ENCODE peak calls at places on chromosomes 16 and 17, in four cellular contexts. D, M, W and T are unnamed samples.

GRCh38 chr17:6830383-6830986 is 1.0 kb downstream of the TEKT1 start:
- DNase-seq in W (no peak), M (no peak), D (no peak), T (no peak)

GRCh38 chr17:51164911-51165679 is 1.1 kb upstream of the NME2 start:
- DNase-seq in D (no peak), M (peak; percentile 47), W (no peak), T (peak; percentile 63)

GRCh38 chr17:8185580-8186445 is 4.2 kb downstream of the BORCS6 start:
- DNase-seq in D (peak; percentile 92), M (peak; percentile 94), W (peak; percentile 93), T (peak; percentile 97)

GRCh38 chr16:67299269-67299668 is 19.9 kb downstream of the PLEKHG4 start:
- DNase-seq in W (peak; percentile 61), D (no peak), M (no peak), T (no peak)

GRCh38 chr17:5123343-5124124 is 7.7 kb downstream of the USP6 start:
- DNase-seq in D (no peak), M (peak; percentile 7), W (peak; percentile 20), T (peak; percentile 55)

GRCh38 chr16:3609895-3610697 is 1.3 kb downstream of the SLX4 start:
- DNase-seq in D (no peak), W (no peak), M (no peak), T (no peak)

GRCh38 chr17:49053171-49053829 is 56.1 kb downstream of the IGF2BP1 start:
- DNase-seq in D (no peak), W (no peak), M (no peak), T (no peak)

GRCh38 chr16:74954763-74955162 is 30.2 kb downstream of the WDR59 start:
- DNase-seq in D (no peak), W (no peak), M (no peak), T (no peak)

GRCh38 chr17:74854792-74855191 is 4.9 kb downstream of the GRIN2C start:
- DNase-seq in W (no peak), D (no peak), M (no peak), T (no peak)

GRCh38 chr17:2957631-2958286 is 105.6 kb downstream of the OR1D5 start:
- DNase-seq in M (no peak), D (no peak), W (peak; percentile 40), T (no peak)

GRCh38 chr16:28274676-28275075 is 17.6 kb upstream of the SBK1 start:
- DNase-seq in W (no peak), D (no peak), M (no peak), T (no peak)

GRCh38 chr17:77419547-77420475 is 279.0 kb downstream of the SEC14L1 start:
- DNase-seq in W (no peak), D (peak; percentile 49), M (no peak), T (no peak)

GRCh38 chr17:73827627-73828241 is 183.5 kb upstream of the SDK2 start:
- DNase-seq in D (no peak), M (peak; percentile 40), W (no peak), T (no peak)

GRCh38 chr17:63189082-63189481 is 223.0 kb downstream of the TANC2 start:
- DNase-seq in W (no peak), D (no peak), M (no peak), T (no peak)

GRCh38 chr17:10099051-10099571 is 99.3 kb downstream of the GAS7 start:
- DNase-seq in M (no peak), W (no peak), D (no peak), T (no peak)

GRCh38 chr16:24150282-24150681 is 105.9 kb upstream of the CACNG3 start:
- DNase-seq in M (no peak), D (no peak), W (no peak), T (no peak)

GRCh38 chr16:21302898-21303528 is 24.9 kb upstream of the CRYM start:
- DNase-seq in D (no peak), M (no peak), W (no peak), T (no peak)

GRCh38 chr16:51113254-51114125 is 37.6 kb downstream of the SALL1 start:
- DNase-seq in M (no peak), W (no peak), D (no peak), T (no peak)

DNA sequence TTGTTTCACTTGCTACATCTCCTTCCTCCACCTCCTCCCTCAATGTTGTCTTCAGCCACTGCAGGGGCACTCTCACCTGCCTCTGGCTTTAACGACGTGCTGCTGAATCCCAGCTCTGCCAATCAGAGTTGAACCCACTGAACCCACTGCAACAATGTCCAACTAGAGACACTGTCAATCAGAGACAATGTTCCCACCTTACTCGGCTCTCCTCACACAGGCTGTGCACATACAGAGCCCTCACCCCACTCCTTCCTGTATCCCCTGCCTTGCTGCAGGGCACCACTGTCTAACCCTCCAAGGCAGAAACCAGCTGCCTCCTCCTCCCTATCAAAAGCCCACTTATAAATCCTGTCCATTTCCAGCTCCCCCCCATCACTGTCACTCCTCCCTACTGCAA is 58.7 kb downstream of the ANKRD11 start:
- DNase-seq in W (no peak), M (no peak), D (no peak), T (no peak)
- H3K4me1 ChIP-seq in W (peaks cover 36% of the 10 kb centered on the region), M (peaks cover 34% of the 10 kb centered on the region), D (peaks cover 15% of the 10 kb centered on the region), T (no peaks in the 10 kb centered on the region)

GRCh38 chr17:16085066-16085699 is 85.6 kb downstream of the TTC19 start:
- DNase-seq in W (no peak), D (no peak), M (no peak), T (no peak)

GRCh38 chr17:16080366-16080765 is 80.7 kb downstream of the TTC19 start:
- DNase-seq in D (no peak), W (no peak), M (no peak), T (no peak)

GRCh38 chr17:16083223-16083622 is 83.6 kb downstream of the TTC19 start:
- DNase-seq in D (no peak), M (no peak), W (no peak), T (no peak)

GRCh38 chr17:16086957-16087356 is 87.3 kb downstream of the TTC19 start:
- DNase-seq in M (no peak), D (no peak), W (no peak), T (no peak)

DNA sequence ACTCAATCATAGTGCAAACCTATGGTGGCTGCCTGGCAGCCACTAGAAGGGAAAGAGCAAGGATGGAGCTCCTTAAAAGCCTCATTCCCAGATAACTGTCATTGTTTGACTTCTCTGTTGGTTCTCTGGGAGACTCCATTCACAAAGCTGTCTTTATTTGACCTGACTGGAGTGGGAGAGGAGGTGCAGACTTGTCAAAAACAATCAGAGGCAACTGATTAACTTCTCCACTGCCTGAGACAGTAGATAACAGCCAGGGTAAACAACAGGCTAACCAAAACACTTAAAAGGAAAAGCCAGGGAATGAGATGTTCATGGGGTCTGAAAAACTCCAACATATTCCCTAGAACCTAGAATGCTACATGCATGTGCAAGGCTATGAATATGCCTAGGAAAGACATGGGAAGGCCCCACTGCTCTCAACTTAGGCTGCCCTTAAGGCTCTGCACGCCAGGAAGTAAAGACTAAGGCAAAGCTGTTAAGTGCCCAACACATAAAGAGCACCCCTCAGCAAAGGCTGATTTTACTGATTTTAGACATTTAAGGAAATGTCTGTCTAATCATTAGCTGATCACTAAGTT is 82.0 kb downstream of the TTC19 start:
- DNase-seq in W (no peak), M (no peak), D (no peak), T (no peak)
- H3K9me3 ChIP-seq in W (no peaks in the 10 kb centered on the region), M (no peaks in the 10 kb centered on the region), D (no peaks in the 10 kb centered on the region), T (no peaks in the 10 kb centered on the region)

GRCh38 chr16:72999541-73000019 is 48.3 kb downstream of the ZFHX3 start:
- DNase-seq in W (peak; percentile 45), M (no peak), D (no peak), T (no peak)
- H3K4me1 ChIP-seq in W (peaks cover 48% of the 10 kb centered on the region), M (peaks cover 15% of the 10 kb centered on the region), D (no peaks in the 10 kb centered on the region), T (peaks cover 2% of the 10 kb centered on the region)

GRCh38 chr17:66649818-66650489 is 185.0 kb upstream of the CACNG5 start:
- DNase-seq in D (no peak), M (no peak), W (no peak), T (no peak)
- H3K9me3 ChIP-seq in D (no peaks in the 10 kb centered on the region), M (no peaks in the 10 kb centered on the region), W (no peaks in the 10 kb centered on the region), T (no peaks in the 10 kb centered on the region)

GRCh38 chr16:57479043-57479421 is 7.3 kb downstream of the DOK4 start:
- DNase-seq in W (no peak), D (no peak), M (peak; percentile 58), T (peak; percentile 78)
- H3K4me1 ChIP-seq in W (peaks cover 52% of the 10 kb centered on the region), D (peaks cover 9% of the 10 kb centered on the region), M (peaks cover 24% of the 10 kb centered on the region), T (no peaks in the 10 kb centered on the region)

GRCh38 chr16:15979801-15980200 is 30.4 kb downstream of the ABCC1 start:
- DNase-seq in M (no peak), D (no peak), W (no peak), T (no peak)

GRCh38 chr16:15975172-15975571 is 25.8 kb downstream of the ABCC1 start:
- DNase-seq in M (no peak), D (no peak), W (no peak), T (no peak)

GRCh38 chr16:15976225-15976812 is 26.9 kb downstream of the ABCC1 start:
- DNase-seq in M (no peak), D (no peak), W (no peak), T (no peak)

GRCh38 chr16:15973997-15974396 is 24.6 kb downstream of the ABCC1 start:
- DNase-seq in D (no peak), W (no peak), M (no peak), T (no peak)

DNA sequence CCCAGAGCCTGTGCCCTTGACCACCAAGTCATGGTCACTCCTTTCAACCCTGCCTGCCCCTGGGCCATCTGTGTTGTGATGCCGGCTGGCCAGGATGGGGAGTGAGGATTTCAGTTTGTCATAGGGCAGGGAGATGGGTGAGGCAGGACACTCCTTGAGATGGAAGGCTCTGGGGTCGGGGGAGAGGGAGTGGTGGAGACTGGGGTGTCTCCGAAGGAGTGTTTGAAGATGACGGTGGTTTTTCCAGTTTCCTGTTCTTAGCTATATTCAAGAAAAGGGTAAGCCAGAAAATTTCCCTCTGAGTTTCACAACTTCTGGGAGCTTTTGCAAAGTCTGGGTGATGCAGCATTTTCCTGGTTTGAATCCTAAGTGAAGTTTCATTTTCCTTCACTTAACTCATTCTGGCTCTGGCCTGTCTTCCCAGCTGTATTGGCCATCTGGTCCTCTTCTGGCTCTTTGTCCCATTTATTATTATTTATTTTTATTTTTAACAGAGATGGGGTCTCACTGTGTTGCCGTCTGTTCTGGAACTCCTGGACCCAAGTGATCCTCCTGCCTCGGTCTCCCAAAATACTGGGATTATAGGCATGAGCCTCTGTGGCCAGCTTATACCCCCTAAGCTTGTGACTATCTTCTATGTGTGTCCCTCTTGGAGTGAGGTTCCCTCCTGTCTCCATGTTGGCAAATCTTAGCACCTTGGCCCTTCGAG is 27.7 kb downstream of the ABCC1 start:
- DNase-seq in W (no peak), D (no peak), M (no peak), T (peak; percentile 63)
- H3K9me3 ChIP-seq in W (peaks cover 3% of the 10 kb centered on the region), D (peaks cover 7% of the 10 kb centered on the region), M (peaks cover 20% of the 10 kb centered on the region), T (no peaks in the 10 kb centered on the region)